ENCODE peak calls at places on chromosomes 1 and 21, in seven cellular contexts. L, H, P, R, F, M and T are unnamed samples. For H3K4me1, the result is how much of the 10 kb centered on the place peaks cover.

GRCh38 chr1:58968360-58968952 is 184.6 kb upstream of the JUN start:
- DNase-seq in L (peak), H (peak), P (peak), R (peak), F (peak), M (no peak), T (peak)

GRCh38 chr1:203480525-203481084 is 5.0 kb downstream of the PRELP start:
- DNase-seq in L (peak), H (peak), P (no peak), R (peak), F (peak), M (peak), T (peak)

GRCh38 chr1:40622936-40623629 is 42.4 kb downstream of the RIMS3 start:
- DNase-seq in L (no peak), H (peak), P (no peak), R (no peak), F (no peak), M (peak), T (no peak)

GRCh38 chr1:112605633-112606327 is 13.2 kb downstream of the ST7L start:
- DNase-seq in L (no peak), H (no peak), P (no peak), R (no peak), F (no peak), M (no peak), T (no peak)

GRCh38 chr1:112798293-112798692 is 83.2 kb upstream of the PPM1J start:
- DNase-seq in L (no peak), H (no peak), P (no peak), R (no peak), F (no peak), M (no peak), T (no peak)

GRCh38 chr1:74481607-74482006 is 30.8 kb downstream of the LRRC53 start:
- DNase-seq in L (no peak), H (no peak), P (no peak), R (no peak), F (no peak), M (no peak), T (no peak)

GRCh38 chr1:205920861-205921558 is 22.2 kb downstream of the SLC26A9 start:
- DNase-seq in L (no peak), H (no peak), P (no peak), R (no peak), F (no peak), M (no peak), T (no peak)

GRCh38 chr1:42476605-42477004 is 13.5 kb downstream of the CCDC30 start:
- DNase-seq in L (no peak), H (no peak), P (no peak), R (no peak), F (no peak), M (no peak), T (no peak)

GRCh38 chr1:68218485-68218884 is 13.8 kb downstream of the WLS start:
- DNase-seq in L (no peak), H (no peak), P (no peak), R (no peak), F (no peak), M (no peak), T (no peak)

GRCh38 chr1:54052470-54052933 is 502 bp downstream of the TMEM59 start:
- DNase-seq in L (peak), H (peak), P (no peak), R (no peak), F (no peak), M (no peak), T (no peak)

GRCh38 chr1:40592107-40592773 is 60.8 kb downstream of the ZNF684 start:
- DNase-seq in L (no peak), H (no peak), P (no peak), R (no peak), F (no peak), M (peak), T (no peak)

GRCh38 chr1:185920602-185921001 is 186.4 kb downstream of the HMCN1 start:
- DNase-seq in L (no peak), H (no peak), P (no peak), R (no peak), F (no peak), M (no peak), T (no peak)

GRCh38 chr1:109933856-109934711 is 23.4 kb downstream of the CSF1 start:
- DNase-seq in L (no peak), H (no peak), P (no peak), R (peak), F (no peak), M (no peak), T (no peak)

GRCh38 chr1:116287341-116288200 is 85.5 kb upstream of the ATP1A1 start:
- DNase-seq in L (no peak), H (no peak), P (no peak), R (no peak), F (no peak), M (peak), T (no peak)

GRCh38 chr21:24829397-24829796 is 777.9 kb downstream of the MRPL39 start:
- DNase-seq in L (no peak), H (no peak), P (no peak), R (no peak), F (no peak), M (no peak), T (no peak)

GRCh38 chr1:109595540-109595939 is 23.9 kb downstream of the GNAT2 start:
- DNase-seq in L (no peak), H (no peak), P (no peak), R (no peak), F (no peak), M (no peak), T (no peak)

GRCh38 chr1:188433428-188433827 is 1604.7 kb downstream of the PLA2G4A start:
- DNase-seq in L (no peak), H (no peak), P (no peak), R (no peak), F (no peak), M (no peak), T (no peak)

GRCh38 chr1:24720152-24720551 is 25.1 kb upstream of the CLIC4 start:
- DNase-seq in L (peak), H (no peak), P (peak), R (peak), F (peak), M (peak), T (peak)

GRCh38 chr1:97071163-97071562 is 349.6 kb downstream of the PTBP2 start:
- DNase-seq in L (no peak), H (no peak), P (no peak), R (no peak), F (no peak), M (no peak), T (no peak)

GRCh38 chr1:207875532-207875931 is 35.4 kb downstream of the CD34 start:
- DNase-seq in L (no peak), H (no peak), P (no peak), R (no peak), F (no peak), M (no peak), T (no peak)

GRCh38 chr1:244834596-244835275 is 722 bp upstream of the COX20 start:
- DNase-seq in L (peak), H (peak), P (peak), R (no peak), F (peak), M (peak), T (peak)

GRCh38 chr1:10728595-10729410 is 67.6 kb downstream of the CASZ1 start:
- DNase-seq in L (no peak), H (no peak), P (no peak), R (no peak), F (no peak), M (no peak), T (no peak)
- H3K27ac ChIP-seq in L (no peak), H (no peak), P (no peak), R (no peak), F (no peak), M (no peak), T (no peak)

DNA sequence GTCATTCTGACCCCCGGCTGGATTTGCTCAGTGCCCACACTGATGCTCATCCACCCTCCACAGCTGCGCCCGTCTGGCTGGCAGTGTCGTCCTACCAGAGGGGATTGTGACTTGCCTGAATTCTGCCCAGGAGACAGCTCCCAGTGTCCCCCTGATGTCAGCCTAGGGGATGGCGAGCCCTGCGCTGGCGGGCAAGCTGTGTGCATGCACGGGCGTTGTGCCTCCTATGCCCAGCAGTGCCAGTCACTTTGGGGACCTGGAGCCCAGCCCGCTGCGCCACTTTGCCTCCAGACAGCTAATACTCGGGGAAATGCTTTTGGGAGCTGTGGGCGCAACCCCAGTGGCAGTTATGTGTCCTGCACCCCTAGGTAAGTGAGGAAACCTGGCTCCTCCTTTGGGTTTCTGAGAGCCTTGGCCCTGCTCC is 5.7 kb upstream of the EFNA4 start:
- DNase-seq in L (no peak), H (no peak), P (no peak), R (no peak), F (no peak), M (no peak), T (no peak)
- TF ChIP-seq CTCF in L (no peak), H (no peak), P (no peak), R (no peak), F (peak), M (no peak), T (no peak)

DNA sequence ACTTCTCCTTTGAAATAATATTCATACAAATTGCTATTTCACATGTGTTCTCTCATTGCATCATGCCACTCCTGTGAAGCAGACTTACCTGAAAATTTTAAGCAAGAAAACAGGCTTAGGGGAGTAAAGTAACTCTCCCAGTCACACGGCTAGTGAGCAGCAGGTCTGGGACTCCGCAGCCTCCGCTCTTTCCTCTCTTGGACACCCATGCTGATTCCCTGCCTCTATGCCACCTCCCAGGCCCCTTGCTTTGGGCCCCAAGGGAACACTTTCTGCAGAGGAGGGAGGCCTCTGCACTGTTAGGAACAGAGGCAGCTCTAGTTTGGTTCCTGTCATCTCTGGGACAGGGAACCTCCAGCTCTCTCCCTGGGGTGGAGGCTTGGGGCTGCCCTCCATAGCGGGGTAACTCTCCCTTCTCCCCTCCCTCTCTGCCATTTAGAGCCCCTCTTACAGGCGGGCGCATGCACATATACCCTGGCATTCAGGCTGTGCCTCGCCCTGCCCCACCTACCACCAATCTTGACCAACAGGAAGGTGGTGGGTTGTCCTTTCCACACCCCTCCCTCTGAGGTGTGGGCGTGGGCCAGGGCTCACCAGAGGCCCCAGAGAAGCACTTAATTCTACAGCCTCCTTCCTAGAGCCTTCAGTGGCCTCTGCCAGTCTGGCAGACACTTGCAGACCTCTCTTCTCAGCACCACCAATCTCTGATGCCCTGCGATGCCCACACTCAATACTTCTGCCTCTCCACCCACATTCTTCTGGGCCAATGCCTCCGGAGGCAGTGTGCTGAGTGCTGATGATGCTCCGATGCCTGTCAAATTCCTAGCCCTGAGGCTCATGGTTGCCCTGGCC is at the start of gene RXFP4:
- DNase-seq in L (no peak), H (no peak), P (no peak), R (no peak), F (no peak), M (no peak), T (no peak)
- H3K4me1 ChIP-seq in L (half or more), H (half or more), P (under half), R (under half), F (half or more), M (half or more), T (under half)

GRCh38 chr1:94876362-94876761 is 50.5 kb downstream of the CNN3 start:
- DNase-seq in L (no peak), H (no peak), P (no peak), R (no peak), F (no peak), M (no peak), T (no peak)

GRCh38 chr1:94872771-94873495 is 52.8 kb downstream of the SLC44A3 start:
- DNase-seq in L (no peak), H (no peak), P (no peak), R (no peak), F (no peak), M (no peak), T (no peak)

GRCh38 chr1:94875794-94876193 is 51.1 kb downstream of the CNN3 start:
- DNase-seq in L (no peak), H (no peak), P (no peak), R (no peak), F (no peak), M (no peak), T (no peak)

GRCh38 chr1:94873520-94874351 is 53.2 kb downstream of the CNN3 start:
- DNase-seq in L (no peak), H (no peak), P (no peak), R (no peak), F (no peak), M (no peak), T (peak)

DNA sequence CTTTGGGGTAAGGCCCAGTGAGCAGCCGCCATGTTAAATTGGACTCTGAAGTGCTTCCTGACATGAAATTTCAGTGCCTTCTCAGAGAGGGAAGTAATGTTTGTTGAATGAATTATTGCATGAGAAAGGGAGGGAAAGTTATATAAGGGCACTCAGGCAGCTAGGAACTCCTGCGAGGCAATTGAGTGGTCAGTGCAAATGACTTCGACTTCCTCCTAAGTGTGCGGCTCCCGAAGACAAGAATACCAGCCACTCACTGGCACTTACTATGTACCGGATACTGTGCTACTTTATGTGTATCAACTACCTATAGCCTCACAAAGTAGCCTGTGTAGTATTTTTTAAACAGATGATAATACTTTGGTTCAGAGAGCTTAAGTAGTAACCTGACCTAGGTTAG is 52.5 kb downstream of the CNN3 start:
- DNase-seq in L (no peak), H (no peak), P (no peak), R (no peak), F (no peak), M (no peak), T (no peak)
- H3K27ac ChIP-seq in L (no peak), H (no peak), P (no peak), R (no peak), F (peak), M (peak), T (peak)

DNA sequence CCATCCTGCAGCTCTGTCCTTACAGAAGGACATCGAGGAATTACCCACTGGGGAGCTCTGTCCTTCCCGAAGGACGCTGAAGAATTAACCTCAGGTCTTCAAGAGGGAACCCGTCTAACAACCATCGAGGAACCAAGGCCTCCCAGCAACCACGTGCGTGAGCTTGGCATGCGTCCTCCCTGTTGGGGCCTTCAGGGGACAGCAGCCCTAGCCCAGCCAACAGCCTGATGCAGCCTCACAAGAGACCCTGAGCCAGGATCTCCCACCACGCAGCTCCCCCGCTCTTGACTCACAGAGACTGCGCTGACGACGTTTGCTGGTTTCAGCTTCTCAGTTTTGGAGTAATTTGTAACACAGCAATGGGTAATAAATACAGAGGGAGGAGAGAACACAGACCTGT is 19.6 kb upstream of the AGPAT3 start:
- DNase-seq in L (no peak), H (no peak), P (peak), R (no peak), F (no peak), M (no peak), T (no peak)
- TF ChIP-seq CTCF in L (no peak), H (no peak), P (no peak), R (no peak), F (no peak), M (no peak), T (no peak)

DNA sequence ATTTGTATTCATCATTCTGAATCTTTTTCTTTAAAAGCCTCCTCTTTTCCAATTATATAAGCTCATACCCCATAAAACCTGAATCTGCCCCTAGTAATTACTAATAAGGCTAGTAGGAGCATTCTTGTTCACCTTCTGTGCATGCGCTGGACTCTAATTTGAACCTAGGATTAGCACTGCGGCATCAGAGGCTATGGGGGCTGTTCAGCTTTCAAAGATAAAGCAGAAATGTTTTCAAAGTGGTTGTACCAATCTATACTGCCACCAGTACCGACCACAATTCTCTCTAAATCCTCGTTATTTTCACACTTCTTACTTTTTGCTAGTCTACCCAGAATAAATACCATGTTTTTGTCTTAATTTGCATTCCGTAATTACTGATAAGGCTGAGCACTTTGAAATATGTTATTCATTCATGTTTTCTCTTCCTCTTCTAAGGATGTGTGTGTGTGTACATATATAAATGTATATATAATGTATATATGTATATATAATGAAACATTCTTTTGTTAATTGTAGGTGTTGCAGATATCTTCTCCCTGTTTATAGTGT is 1.6 kb upstream of the DDX59 start:
- DNase-seq in L (no peak), H (no peak), P (no peak), R (no peak), F (no peak), M (no peak), T (no peak)
- H3K4me1 ChIP-seq in L (under half), H (under half), P (under half), R (under half), F (under half), M (under half), T (under half)

GRCh38 chr1:145990249-145991097 is 5.9 kb downstream of the TXNIP start:
- DNase-seq in L (peak), H (peak), P (no peak), R (peak), F (no peak), M (no peak), T (peak)
- H3K27ac ChIP-seq in L (peak), H (peak), P (peak), R (peak), F (peak), M (peak), T (peak)